ENCODE peak calls at places on chromosome X, in five cellular contexts. D is IMR-90, Z is breast epithelium, T is K562, G is HCT116. Y is an unnamed sample.

GRCh38 chrX:120769576-120770341 is 105.9 kb downstream of the CT47B1 start:
- DNase-seq in D (peak; percentile 19), Z (no peak), T (peak; percentile 10), G (peak; percentile 16), Y (no peak)

GRCh38 chrX:126886997-126887396 is 67.5 kb downstream of the PRR32 start:
- DNase-seq in D (no peak), Z (no peak), T (no peak), G (no peak), Y (no peak)

GRCh38 chrX:110212299-110212698 is 105.6 kb downstream of the AMMECR1 start:
- DNase-seq in D (peak; percentile 10), Z (no peak), T (no peak), G (no peak), Y (no peak)

GRCh38 chrX:45628041-45628440 is 427.4 kb upstream of the DIPK2B start:
- DNase-seq in D (peak; percentile 48), Z (no peak), T (no peak), G (no peak), Y (no peak)

GRCh38 chrX:16587776-16588175 is 62.2 kb upstream of the S100G start:
- DNase-seq in D (peak; percentile 23), Z (no peak), T (no peak), G (no peak), Y (no peak)

GRCh38 chrX:2708016-2708415 is 16.9 kb downstream of the CD99 start:
- DNase-seq in D (no peak), Z (no peak), T (no peak), G (no peak), Y (no peak)

GRCh38 chrX:118437283-118437682 is 58.3 kb upstream of the DOCK11 start:
- DNase-seq in D (no peak), Z (no peak), T (no peak), G (no peak), Y (no peak)

GRCh38 chrX:3295731-3296130 is 50.7 kb downstream of the MXRA5 start:
- DNase-seq in D (no peak), Z (no peak), T (peak; percentile 25), G (peak; percentile 54), Y (peak; percentile 56)

GRCh38 chrX:1212532-1212931 is at the start of gene CRLF2:
- DNase-seq in D (no peak), Z (no peak), T (no peak), G (peak; percentile 45), Y (no peak)

GRCh38 chrX:121356139-121356849 is 308.9 kb downstream of the GLUD2 start:
- DNase-seq in D (no peak), Z (no peak), T (peak; percentile 80), G (no peak), Y (no peak)

GRCh38 chrX:2395261-2395850 is 105.4 kb downstream of the DHRSX start:
- DNase-seq in D (no peak), Z (no peak), T (no peak), G (no peak), Y (no peak)

GRCh38 chrX:9788908-9789307 is 2.7 kb downstream of the SHROOM2 start:
- DNase-seq in D (peak; percentile 55), Z (no peak), T (no peak), G (no peak), Y (no peak)

GRCh38 chrX:14528629-14529287 is 578 bp upstream of the GLRA2 start:
- DNase-seq in D (peak; percentile 5), Z (no peak), T (peak; percentile 42), G (peak; percentile 13), Y (peak; percentile 85)

GRCh38 chrX:29461039-29461438 is 754.3 kb upstream of the MAGEB2 start:
- DNase-seq in D (no peak), Z (no peak), T (no peak), G (no peak), Y (no peak)

GRCh38 chrX:50115973-50116372 is 84.8 kb downstream of the AKAP4 start:
- DNase-seq in D (no peak), Z (no peak), T (no peak), G (no peak), Y (no peak)

GRCh38 chrX:40418413-40419195 is 162.2 kb upstream of the ATP6AP2 start:
- DNase-seq in D (no peak), Z (no peak), T (no peak), G (no peak), Y (no peak)

GRCh38 chrX:49003696-49004095 is 1.6 kb upstream of the GRIPAP1 start:
- DNase-seq in D (no peak), Z (no peak), T (no peak), G (no peak), Y (no peak)

GRCh38 chrX:130485870-130486269 is 84.1 kb downstream of the RBMX2 start:
- DNase-seq in D (no peak), Z (no peak), T (no peak), G (no peak), Y (no peak)

GRCh38 chrX:130482871-130483270 is 81.1 kb downstream of the RBMX2 start:
- DNase-seq in D (no peak), Z (no peak), T (no peak), G (no peak), Y (no peak)
- H3K27me3 ChIP-seq in D (no peaks in the 10 kb centered on the region), Z (peaks cover 32% of the 10 kb centered on the region), T (no peaks in the 10 kb centered on the region), G (peaks cover 6% of the 10 kb centered on the region), Y (no peaks in the 10 kb centered on the region)

GRCh38 chrX:153726286-153727107 is 1.8 kb downstream of the ABCD1 start:
- DNase-seq in D (peak; percentile 52), Z (no peak), T (peak; percentile 81), G (no peak), Y (peak; percentile 62)
- TF ChIP-seq POLR2A in D (no peak), Z (no peak), T (peak; percentile 38), G (no peak), Y (no peak)

GRCh38 chrX:53114864-53115549 is 21.1 kb downstream of the KANTR start:
- DNase-seq in D (no peak), Z (no peak), T (no peak), G (no peak), Y (no peak)

GRCh38 chrX:53122013-53122412 is 28.1 kb downstream of the KANTR start:
- DNase-seq in D (no peak), Z (no peak), T (no peak), G (no peak), Y (peak; percentile 16)

GRCh38 chrX:53115550-53115874 is 21.6 kb downstream of the KANTR start:
- DNase-seq in D (no peak), Z (no peak), T (no peak), G (no peak), Y (peak; percentile 29)

GRCh38 chrX:53116101-53116500 is 22.2 kb downstream of the KANTR start:
- DNase-seq in D (peak; percentile 61), Z (no peak), T (no peak), G (no peak), Y (peak; percentile 43)
- H3K4me3 ChIP-seq in D (no peak overlapping the region), Z (no peak overlapping the region), T (no peak overlapping the region), G (no peak overlapping the region), Y (no peak overlapping the region)

GRCh38 chrX:115553171-115553570 is 7.8 kb upstream of the PLS3 start:
- DNase-seq in D (no peak), Z (no peak), T (no peak), G (no peak), Y (no peak)
- H3K27me3 ChIP-seq in D (no peaks in the 10 kb centered on the region), Z (peaks cover 52% of the 10 kb centered on the region), T (no peaks in the 10 kb centered on the region), G (no peaks in the 10 kb centered on the region), Y (no peaks in the 10 kb centered on the region)

DNA sequence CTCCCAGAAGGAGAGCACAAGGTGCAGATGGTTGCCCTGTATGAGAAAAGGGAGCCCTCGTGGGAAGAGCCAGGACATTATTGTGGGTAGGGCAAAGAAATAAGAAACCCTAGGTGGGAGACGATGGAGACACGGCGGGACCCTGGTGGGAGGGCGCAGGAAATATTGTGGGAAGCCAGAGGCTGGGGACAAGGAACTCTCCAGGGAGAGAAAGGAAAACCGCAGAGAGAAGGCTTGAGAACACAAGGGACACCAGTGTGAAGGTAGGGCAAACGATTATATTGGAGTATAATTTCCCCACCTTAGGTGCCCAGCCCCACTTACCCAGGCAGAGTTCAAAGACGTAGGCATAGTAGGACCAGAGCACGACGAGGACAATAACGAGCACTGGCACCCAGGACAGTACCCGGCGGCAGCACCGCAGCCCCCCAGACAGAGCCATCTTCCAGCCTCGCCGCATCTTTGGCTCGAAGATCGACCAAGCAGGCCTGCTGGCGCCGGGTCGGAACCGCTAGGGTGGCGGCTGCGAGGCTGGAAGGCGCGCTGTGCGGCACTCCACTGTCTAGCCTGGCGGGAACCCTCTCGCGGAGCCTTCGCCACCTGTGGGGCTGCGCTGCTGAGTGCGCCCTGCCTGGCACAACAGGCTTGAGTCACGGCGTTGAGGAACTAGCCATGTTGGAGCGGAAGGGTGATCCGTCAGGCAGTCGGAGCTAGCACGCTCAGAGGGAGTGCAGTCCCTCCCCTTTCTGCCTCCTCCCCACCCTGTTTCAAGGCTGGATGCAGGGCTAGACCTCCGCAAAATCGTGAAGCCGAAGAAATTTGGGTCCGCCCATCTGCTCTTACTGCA is at the start of gene ZDHHC15:
- DNase-seq in D (no peak), Z (peak; percentile 57), T (no peak), G (no peak), Y (peak; percentile 64)
- TF ChIP-seq POLR2A in D (no peak), Z (no peak), T (no peak), G (no peak), Y (no peak)

GRCh38 chrX:119757979-119758681 is at the start of gene SOWAHD:
- DNase-seq in D (no peak), Z (no peak), T (peak; percentile 32), G (no peak), Y (peak; percentile 77)

GRCh38 chrX:119757646-119757978 is 776 bp upstream of the SOWAHD start:
- DNase-seq in D (no peak), Z (no peak), T (no peak), G (no peak), Y (no peak)

GRCh38 chrX:119760026-119760902 is 1.9 kb downstream of the SOWAHD start:
- DNase-seq in D (no peak), Z (no peak), T (no peak), G (no peak), Y (no peak)

GRCh38 chrX:119759333-119759766 is 962 bp downstream of the SOWAHD start:
- DNase-seq in D (no peak), Z (no peak), T (no peak), G (no peak), Y (no peak)

GRCh38 chrX:119758682-119759332 is 419 bp downstream of the SOWAHD start:
- DNase-seq in D (no peak), Z (no peak), T (peak; percentile 29), G (no peak), Y (no peak)
- H3K4me3 ChIP-seq in D (peak overlapping the region; percentile 46), Z (peak overlapping the region; percentile 65), T (peak overlapping the region; percentile 47), G (peak overlapping the region; percentile 45), Y (peak overlapping the region; percentile 37)

Y was measured in testis.